ENCODE peak calls at places on chromosomes 7 and 10, in four cellular contexts. S is heart right ventricle, J is cardiac muscle cell, W is upper lobe of right lung. D is an unnamed sample.

GRCh38 chr10:129897851-129898463 is 66.1 kb downstream of the EBF3 start:
- DNase-seq in W (no peak), S (no peak), J (no peak), D (no peak)

GRCh38 chr7:151849008-151849878 is 27.7 kb downstream of the PRKAG2 start:
- DNase-seq in J (no peak), S (peak; percentile 8), W (peak; percentile 52), D (no peak)

GRCh38 chr10:96377816-96378294 is 19.1 kb upstream of the OPALIN start:
- DNase-seq in J (no peak), W (no peak), S (peak; percentile 39), D (peak; percentile 31)

GRCh38 chr7:51246258-51247245 is 70.1 kb downstream of the COBL start:
- DNase-seq in J (no peak), W (no peak), S (peak; percentile 82), D (no peak)

GRCh38 chr10:60611291-60611747 is 167.0 kb upstream of the CDK1 start:
- DNase-seq in S (no peak), J (no peak), W (no peak), D (no peak)

GRCh38 chr7:107029061-107029763 is 15.3 kb upstream of the PRKAR2B start:
- DNase-seq in W (no peak), J (no peak), S (no peak), D (no peak)

GRCh38 chr7:98933321-98933720 is 55.0 kb downstream of the TRRAP start:
- DNase-seq in J (no peak), W (no peak), S (no peak), D (no peak)

GRCh38 chr10:25768167-25768566 is 165.9 kb upstream of the MYO3A start:
- DNase-seq in S (no peak), J (no peak), W (no peak), D (no peak)

GRCh38 chr10:21368022-21368582 is 157.4 kb downstream of the SKIDA1 start:
- DNase-seq in W (no peak), J (no peak), S (no peak), D (no peak)

GRCh38 chr10:108582387-108582786 is 1340.9 kb downstream of the XPNPEP1 start:
- DNase-seq in S (no peak), J (no peak), W (no peak), D (no peak)

GRCh38 chr7:66687186-66687585 is 53.3 kb upstream of the RABGEF1 start:
- DNase-seq in J (no peak), S (no peak), W (no peak), D (no peak)

GRCh38 chr10:93074137-93074596 is 474 bp downstream of the CYP26A1 start:
- DNase-seq in J (no peak), S (no peak), W (no peak), D (no peak)

GRCh38 chr7:116271161-116271979 is 61.0 kb downstream of the TES start:
- DNase-seq in S (no peak), W (no peak), J (no peak), D (no peak)

GRCh38 chr7:45236666-45237065 is 79.1 kb downstream of the RAMP3 start:
- DNase-seq in J (no peak), W (no peak), S (no peak), D (no peak)

GRCh38 chr10:118592675-118593330 is 2.6 kb downstream of the PRLHR start:
- DNase-seq in W (no peak), S (no peak), J (no peak), D (no peak)

GRCh38 chr10:69345402-69345801 is 67.1 kb downstream of the HK1 start:
- DNase-seq in W (no peak), S (peak; percentile 18), J (no peak), D (no peak)

GRCh38 chr7:2452074-2452507 is 24.1 kb downstream of the GRIFIN start:
- DNase-seq in J (no peak), S (no peak), W (peak; percentile 65), D (peak; percentile 56)

GRCh38 chr10:113753020-113753692 is 1.7 kb downstream of the PLEKHS1 start:
- DNase-seq in W (no peak), S (no peak), J (no peak), D (peak; percentile 68)

GRCh38 chr10:87930929-87931835 is 67.8 kb downstream of the PTEN start:
- DNase-seq in S (no peak), W (no peak), J (no peak), D (no peak)

GRCh38 chr10:87918254-87918859 is 54.9 kb downstream of the PTEN start:
- DNase-seq in J (no peak), W (no peak), S (no peak), D (no peak)

GRCh38 chr7:44984478-44984758 is 5.6 kb upstream of the MYO1G start:
- DNase-seq in S (no peak), W (no peak), J (no peak), D (no peak)

GRCh38 chr10:75814071-75814470 is 382.6 kb downstream of the LRMDA start:
- DNase-seq in S (no peak), J (no peak), W (no peak), D (no peak)

GRCh38 chr7:28990200-28990960 is 32.2 kb upstream of the TRIL start:
- DNase-seq in W (no peak), S (peak; percentile 73), J (no peak), D (no peak)

GRCh38 chr10:81949283-81949682 is 74.3 kb downstream of the NRG3 start:
- DNase-seq in W (no peak), S (no peak), J (no peak), D (no peak)

GRCh38 chr7:149077594-149077993 is 12.9 kb downstream of the ZNF786 start:
- DNase-seq in S (no peak), J (no peak), W (peak; percentile 21), D (no peak)

GRCh38 chr10:103224133-103224532 is 21.6 kb upstream of the RPEL1 start:
- DNase-seq in J (no peak), W (no peak), S (no peak), D (no peak)

GRCh38 chr10:133292919-133293809 is 15.5 kb downstream of the TUBGCP2 start:
- DNase-seq in S (no peak), J (no peak), W (peak; percentile 64), D (no peak)

GRCh38 chr10:30080161-30080560 is 20.8 kb upstream of the JCAD start:
- DNase-seq in S (no peak), J (no peak), W (no peak), D (no peak)

GRCh38 chr7:373818-374705 is 84.1 kb downstream of the FOXL3 start:
- DNase-seq in S (no peak), W (peak; percentile 58), J (no peak), D (no peak)
- H3K4me1 ChIP-seq in S (peaks cover 3% of the 10 kb centered on the region), W (peaks cover 2% of the 10 kb centered on the region), J (no peaks in the 10 kb centered on the region), D (peaks cover 33% of the 10 kb centered on the region)

GRCh38 chr10:71616817-71617654 is 102.5 kb downstream of the C10orf105 start:
- DNase-seq in S (no peak), W (no peak), J (no peak), D (no peak)

GRCh38 chr10:71621263-71621751 is 98.3 kb downstream of the C10orf105 start:
- DNase-seq in S (no peak), J (no peak), W (no peak), D (no peak)

GRCh38 chr10:71618176-71618575 is 101.4 kb downstream of the C10orf105 start:
- DNase-seq in S (no peak), W (no peak), J (no peak), D (no peak)

GRCh38 chr10:71620642-71621041 is 98.9 kb downstream of the C10orf105 start:
- DNase-seq in J (no peak), W (no peak), S (no peak), D (no peak)

GRCh38 chr10:71618598-71618997 is 101.0 kb downstream of the C10orf105 start:
- DNase-seq in J (no peak), S (no peak), W (no peak), D (no peak)
- H3K4me1 ChIP-seq in J (peaks cover 21% of the 10 kb centered on the region), S (peaks cover 39% of the 10 kb centered on the region), W (peaks cover 29% of the 10 kb centered on the region), D (peaks cover 3% of the 10 kb centered on the region)

GRCh38 chr7:84145892-84146291 is 48.7 kb downstream of the SEMA3A start:
- DNase-seq in W (no peak), J (no peak), S (no peak), D (no peak)
- H3K4me1 ChIP-seq in W (no peaks in the 10 kb centered on the region), J (peaks cover 30% of the 10 kb centered on the region), S (no peaks in the 10 kb centered on the region), D (no peaks in the 10 kb centered on the region)

GRCh38 chr10:74050653-74051052 is 52.7 kb downstream of the VCL start:
- DNase-seq in W (no peak), J (no peak), S (no peak), D (no peak)
- H3K4me1 ChIP-seq in W (peaks cover 48% of the 10 kb centered on the region), J (peaks cover 34% of the 10 kb centered on the region), S (peaks cover 91% of the 10 kb centered on the region), D (peaks cover 2% of the 10 kb centered on the region)

DNA sequence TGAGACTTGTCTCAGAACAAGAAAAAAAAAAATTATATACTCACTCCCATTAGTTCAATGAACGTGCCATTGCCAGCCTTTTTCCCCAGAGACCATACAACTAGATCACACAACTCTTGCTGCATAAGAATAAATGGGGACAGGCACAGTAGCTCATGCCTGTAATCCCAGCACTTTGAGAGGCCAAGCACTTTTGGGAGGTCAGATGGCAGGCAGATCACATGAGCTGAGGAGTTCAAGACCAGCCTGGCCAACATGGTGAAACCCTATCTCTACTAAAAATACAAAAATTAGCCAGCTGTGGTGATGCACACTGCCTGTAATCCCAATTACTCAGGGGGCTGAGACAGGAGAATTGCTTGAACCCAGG is 13.6 kb downstream of the PDLIM1 start:
- DNase-seq in W (no peak), S (no peak), J (no peak), D (peak; percentile 4)
- H3K4me1 ChIP-seq in W (peaks cover 81% of the 10 kb centered on the region), S (peaks cover 100% of the 10 kb centered on the region), J (peaks cover 11% of the 10 kb centered on the region), D (peaks cover 75% of the 10 kb centered on the region)

GRCh38 chr7:150402671-150403321 is 23.7 kb downstream of the ZNF775 start:
- DNase-seq in W (peak; percentile 51), S (no peak), J (no peak), D (peak; percentile 78)

GRCh38 chr7:150403376-150404171 is 24.4 kb downstream of the ZNF775 start:
- DNase-seq in S (no peak), W (peak; percentile 57), J (no peak), D (no peak)

GRCh38 chr7:150401424-150401790 is 22.3 kb downstream of the ZNF775 start:
- DNase-seq in J (no peak), W (no peak), S (no peak), D (no peak)

GRCh38 chr7:150400779-150401423 is 21.8 kb downstream of the ZNF775 start:
- DNase-seq in W (peak; percentile 48), S (no peak), J (no peak), D (no peak)

DNA sequence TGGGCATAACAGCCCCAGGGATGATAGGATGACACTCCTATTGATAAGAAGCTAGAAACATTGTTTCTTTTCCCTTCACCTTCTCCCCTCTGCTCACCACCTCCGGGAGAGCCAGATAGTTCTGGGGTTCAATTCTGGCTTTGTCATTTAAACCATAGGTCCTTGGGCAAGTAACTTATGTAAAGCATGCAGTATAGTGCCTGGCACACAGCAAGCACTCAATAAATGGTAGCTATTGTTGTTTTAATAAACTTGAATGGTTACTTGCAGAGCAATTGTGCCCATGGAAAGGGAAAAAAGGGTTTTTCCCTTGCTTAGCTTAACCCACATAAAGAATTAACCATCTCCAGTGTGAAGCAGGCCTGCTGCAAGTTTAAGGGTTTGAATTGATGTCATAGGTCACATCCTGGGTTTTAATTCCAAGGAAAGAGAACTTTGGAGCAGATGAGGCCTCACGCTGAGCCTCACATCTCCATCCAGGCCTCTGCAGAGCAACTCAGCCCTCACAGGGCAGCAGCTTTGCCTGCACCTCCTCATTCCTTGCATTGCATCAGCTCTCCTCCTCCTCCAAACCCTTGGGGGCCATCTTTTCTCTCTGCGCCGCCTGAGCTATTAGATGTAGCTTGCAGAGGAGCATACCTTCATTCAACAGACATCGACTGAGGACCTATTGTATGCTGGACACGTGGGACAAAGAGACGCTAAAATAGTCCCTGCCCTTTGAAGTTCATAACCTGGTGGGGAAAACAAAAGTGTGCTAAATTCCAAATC is 22.9 kb downstream of the ZNF775 start:
- DNase-seq in J (no peak), S (no peak), W (no peak), D (no peak)
- H3K4me1 ChIP-seq in J (peaks cover 27% of the 10 kb centered on the region), S (peaks cover 39% of the 10 kb centered on the region), W (peaks cover 21% of the 10 kb centered on the region), D (peaks cover 30% of the 10 kb centered on the region)

D was measured in mucosa of descending colon.